ENCODE peak calls at places on chromosome 18, in four cellular contexts. F is coronary artery, W is NCI-H748 treated with DMSO at 0.1 percent for 48 hours, I is OCI-M1. V is an unnamed sample.

GRCh38 chr18:49491534-49491856 is 4.5 kb upstream of the C18orf32 start:
- DNase-seq in F (no peak), W (no peak), I (no peak), V (no peak)

GRCh38 chr18:30016179-30016578 is 1026.4 kb downstream of the DSC3 start:
- DNase-seq in F (no peak), I (no peak), W (no peak), V (no peak)

GRCh38 chr18:9404565-9405060 is 70.0 kb downstream of the TWSG1 start:
- DNase-seq in W (no peak), F (no peak), I (no peak), V (no peak)

GRCh38 chr18:75230210-75231052 is 19.8 kb downstream of the TSHZ1 start:
- DNase-seq in W (no peak), F (no peak), I (no peak), V (no peak)

GRCh38 chr18:10122116-10122515 is 208.3 kb downstream of the VAPA start:
- DNase-seq in F (no peak), I (peak), W (peak), V (no peak)

GRCh38 chr18:79693561-79694205 is 14.1 kb downstream of the CTDP1 start:
- DNase-seq in W (no peak), I (no peak), F (no peak), V (no peak)

GRCh38 chr18:76948345-76948744 is 126.0 kb downstream of the ZNF236 start:
- DNase-seq in F (no peak), I (no peak), W (no peak), V (no peak)

GRCh38 chr18:79502785-79503184 is 107.1 kb downstream of the NFATC1 start:
- DNase-seq in F (no peak), I (peak), W (no peak), V (no peak)

GRCh38 chr18:75504469-75504868 is 77.0 kb upstream of the SMIM21 start:
- DNase-seq in W (no peak), F (no peak), I (no peak), V (no peak)

GRCh38 chr18:27787543-27787942 is 389.4 kb downstream of the CDH2 start:
- DNase-seq in F (no peak), W (no peak), I (peak), V (no peak)

GRCh38 chr18:70044626-70045025 is 97.0 kb upstream of the CD226 start:
- DNase-seq in F (no peak), W (no peak), I (no peak), V (peak)

GRCh38 chr18:44803019-44803650 is 122.4 kb downstream of the SETBP1 start:
- DNase-seq in F (peak), W (no peak), I (no peak), V (no peak)

GRCh38 chr18:74430811-74431571 is 26.1 kb downstream of the DIPK1C start:
- DNase-seq in I (no peak), W (no peak), F (no peak), V (no peak)

GRCh38 chr18:63564576-63564975 is 22.4 kb downstream of the SERPINB12 start:
- DNase-seq in I (no peak), W (no peak), F (no peak), V (no peak)

GRCh38 chr18:52963481-52963880 is 623.5 kb downstream of the DCC start:
- DNase-seq in I (no peak), F (no peak), W (no peak), V (no peak)

GRCh38 chr18:25827961-25828561 is 262.4 kb downstream of the SS18 start:
- DNase-seq in W (no peak), F (no peak), I (no peak), V (no peak)

GRCh38 chr18:59621027-59621426 is 76.2 kb downstream of the CCBE1 start:
- DNase-seq in I (no peak), F (no peak), W (no peak), V (no peak)

GRCh38 chr18:7958081-7958896 is 391.2 kb downstream of the PTPRM start:
- DNase-seq in W (no peak), F (no peak), I (no peak), V (no peak)

GRCh38 chr18:43115076-43116035 is at the start of gene RIT2:
- DNase-seq in W (peak), F (no peak), I (no peak), V (no peak)

GRCh38 chr18:13710460-13710859 is 15.9 kb downstream of the FAM210A start:
- DNase-seq in W (no peak), F (no peak), I (no peak), V (no peak)

GRCh38 chr18:50194623-50195532 is at the start of gene MYO5B:
- DNase-seq in F (no peak), W (peak), I (no peak), V (no peak)

GRCh38 chr18:76874643-76875389 is 52.5 kb downstream of the ZNF236 start:
- DNase-seq in F (no peak), W (no peak), I (no peak), V (no peak)

GRCh38 chr18:31112804-31113203 is 10.6 kb upstream of the DSC2 start:
- DNase-seq in F (no peak), I (peak), W (no peak), V (no peak)

GRCh38 chr18:532023-532422 is 31.5 kb upstream of the COLEC12 start:
- DNase-seq in W (no peak), F (no peak), I (no peak), V (no peak)

GRCh38 chr18:55109818-55110414 is 150.7 kb upstream of the CCDC68 start:
- DNase-seq in W (no peak), I (no peak), F (no peak), V (no peak)

GRCh38 chr18:69697069-69697468 is 250.6 kb downstream of the CD226 start:
- DNase-seq in F (no peak), I (no peak), W (no peak), V (no peak)

GRCh38 chr18:12291690-12292089 is 16.4 kb upstream of the TUBB6 start:
- DNase-seq in W (no peak), F (no peak), I (no peak), V (no peak)

GRCh38 chr18:70368903-70369302 is 80.1 kb downstream of the SOCS6 start:
- DNase-seq in I (no peak), F (no peak), W (no peak), V (no peak)

GRCh38 chr18:54192900-54193299 is 31.6 kb downstream of the MBD2 start:
- DNase-seq in W (no peak), F (no peak), I (no peak), V (no peak)